ENCODE peak calls at places on chromosomes 4 and X, in four cellular contexts. M, J, C and T are unnamed samples.
A peak's percentile ranks its signal among the peaks of the same experiment; 100 is the strongest.

GRCh38 chr4:3442959-3443749 is 1.4 kb downstream of the HGFAC start:
- DNase-seq in J (no peak), C (no peak), M (peak; percentile 32), T (peak; percentile 53)

GRCh38 chr4:182604161-182604591 is 313.0 kb downstream of the DCTD start:
- DNase-seq in J (no peak), M (no peak), C (no peak), T (no peak)

GRCh38 chr4:80136238-80136637 is 61.1 kb upstream of the PRDM8 start:
- DNase-seq in C (no peak), M (no peak), J (no peak), T (no peak)

GRCh38 chr4:151527699-151528098 is 118.7 kb downstream of the FHIP1A start:
- DNase-seq in J (no peak), C (no peak), M (no peak), T (no peak)

GRCh38 chr4:98110929-98111328 is 32.3 kb downstream of the STPG2 start:
- DNase-seq in C (no peak), J (no peak), M (no peak), T (no peak)

GRCh38 chrX:27350476-27350875 is 112.7 kb downstream of the PPP4R3C start:
- DNase-seq in C (no peak), J (no peak), M (no peak), T (no peak)

GRCh38 chr4:6464842-6465588 is 7.4 kb downstream of the PPP2R2C start:
- DNase-seq in J (no peak), M (no peak), C (no peak), T (no peak)

GRCh38 chr4:170374770-170375169 is 285.0 kb upstream of the AADAT start:
- DNase-seq in J (no peak), M (no peak), C (no peak), T (no peak)

GRCh38 chrX:15985937-15986336 is 131.3 kb upstream of the AP1S2 start:
- DNase-seq in C (no peak), J (no peak), M (no peak), T (no peak)

GRCh38 chr4:181550381-181550780 is 692.8 kb upstream of the TENM3 start:
- DNase-seq in M (no peak), C (no peak), J (no peak), T (no peak)

GRCh38 chr4:11701978-11702377 is 273.3 kb upstream of the HS3ST1 start:
- DNase-seq in M (no peak), J (no peak), C (no peak), T (no peak)

GRCh38 chrX:18889982-18890381 is 93.9 kb downstream of the PHKA2 start:
- DNase-seq in M (no peak), J (no peak), C (no peak), T (no peak)

GRCh38 chr4:123649644-123650356 is 253.2 kb downstream of the SPRY1 start:
- DNase-seq in M (peak; percentile 84), J (peak; percentile 42), C (no peak), T (peak; percentile 64)

GRCh38 chr4:163332526-163333405 is at the start of gene NPY1R:
- DNase-seq in M (peak; percentile 85), C (peak; percentile 38), J (peak; percentile 55), T (peak; percentile 68)

GRCh38 chr4:46999584-46999983 is 6.2 kb upstream of the GABRA4 start:
- DNase-seq in C (no peak), M (no peak), J (no peak), T (no peak)

GRCh38 chr4:1768367-1769034 is 24.6 kb upstream of the FGFR3 start:
- DNase-seq in M (peak; percentile 80), J (no peak), C (no peak), T (no peak)

GRCh38 chr4:81130569-81130968 is 84.5 kb downstream of the PRKG2 start:
- DNase-seq in M (no peak), J (no peak), C (no peak), T (no peak)

GRCh38 chrX:66408507-66408906 is 230.4 kb downstream of the EDA2R start:
- DNase-seq in J (no peak), C (no peak), M (no peak), T (no peak)

GRCh38 chrX:7586126-7586525 is 256.8 kb upstream of the VCX start:
- DNase-seq in M (peak; percentile 9), J (no peak), C (no peak), T (peak; percentile 5)

DNA sequence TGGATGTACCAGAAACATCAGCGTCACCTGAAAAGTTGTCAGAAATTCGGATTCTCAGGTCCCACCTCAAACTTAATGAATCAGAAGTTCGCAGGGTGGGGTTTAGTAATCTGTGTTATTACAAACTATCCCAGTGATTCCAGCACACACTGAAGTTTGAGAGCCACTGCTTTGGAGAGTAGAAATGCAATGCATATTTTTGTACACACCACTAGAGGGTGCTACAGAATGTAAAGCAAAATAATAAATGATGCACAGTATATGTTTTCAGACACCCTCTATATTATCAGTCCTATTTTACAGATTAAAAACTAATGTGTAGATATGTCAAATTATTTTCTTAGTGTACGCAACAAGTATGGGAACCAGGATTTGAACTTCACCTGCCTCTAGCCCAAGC is 2.5 kb upstream of the MORF4L2 start:
- DNase-seq in J (no peak), M (no peak), C (no peak), T (no peak)
- TF ChIP-seq CTCF in J (peak; percentile 77), M (peak; percentile 53), C (peak; percentile 73), T (peak; percentile 65)

DNA sequence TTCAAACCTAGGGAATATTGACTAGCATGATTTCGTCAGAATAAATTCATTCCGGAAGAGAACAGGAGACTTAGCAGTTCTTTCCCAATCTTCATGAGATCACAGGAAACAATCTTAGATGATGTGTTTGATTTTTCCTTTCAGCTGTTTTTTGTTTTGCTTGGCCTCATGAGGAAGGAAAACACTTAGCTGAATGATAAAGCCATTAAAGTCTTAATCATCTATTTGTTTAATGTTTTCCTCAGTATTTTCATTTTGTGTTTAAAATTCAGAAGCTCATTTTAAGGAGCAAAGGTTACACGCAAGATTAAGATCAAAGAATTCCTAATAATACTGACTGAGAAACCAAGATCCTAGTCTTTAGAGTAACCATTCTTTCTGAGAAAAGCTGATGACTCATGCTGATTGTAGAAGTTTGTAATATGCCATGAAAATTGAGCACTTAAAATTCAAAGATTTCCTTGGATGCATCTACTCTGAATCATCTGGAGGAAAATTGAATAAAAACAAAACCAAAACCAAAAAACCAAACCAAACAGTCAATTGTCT is 15.4 kb upstream of the TBC1D19 start:
- DNase-seq in C (no peak), J (no peak), M (no peak), T (peak; percentile 57)
- H3K27ac ChIP-seq in C (no peak overlapping the region), J (no peak overlapping the region), M (no peak overlapping the region), T (no peak overlapping the region)

DNA sequence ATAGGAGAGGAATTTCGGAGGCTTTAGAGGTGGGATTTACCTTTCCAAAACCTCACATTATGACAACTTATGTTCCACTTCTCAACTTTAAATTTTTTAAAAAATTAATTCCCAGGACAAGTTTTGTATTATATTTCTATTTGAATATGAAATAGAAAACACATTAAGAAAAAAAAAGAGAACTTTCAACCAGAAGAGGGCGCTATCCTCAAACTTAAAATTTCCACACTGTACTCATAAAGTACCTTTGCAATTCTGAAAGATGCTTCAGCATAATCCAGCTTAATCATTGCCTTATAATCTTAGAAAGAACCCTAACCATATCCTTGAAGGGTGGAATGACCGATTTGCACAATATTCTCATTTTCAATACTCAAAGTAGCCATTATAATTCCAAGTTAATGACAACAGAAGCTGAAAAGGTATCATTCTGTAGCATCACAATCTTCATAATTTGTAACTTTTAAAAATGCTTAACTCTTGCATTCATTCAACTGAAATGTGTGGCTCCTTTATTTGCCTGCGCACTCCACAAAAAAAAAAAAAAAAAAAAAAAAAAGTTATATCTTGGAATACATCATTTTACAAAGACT is 158.0 kb downstream of the KCNIP4 start:
- DNase-seq in J (no peak), C (no peak), M (no peak), T (no peak)
- TF ChIP-seq CTCF in J (peak; percentile 54), C (no peak), M (peak; percentile 51), T (peak; percentile 39)

GRCh38 chr4:158291334-158292055 is 81.2 kb downstream of the TMEM144 start:
- DNase-seq in M (no peak), C (no peak), J (no peak), T (no peak)
- H3K27ac ChIP-seq in M (no peak overlapping the region), C (no peak overlapping the region), J (no peak overlapping the region), T (no peak overlapping the region)

GRCh38 chrX:136310411-136310810 is 9.6 kb downstream of the ADGRG4 start:
- DNase-seq in C (no peak), M (no peak), J (no peak), T (peak; percentile 55)

GRCh38 chrX:136306182-136306581 is 5.4 kb downstream of the ADGRG4 start:
- DNase-seq in M (no peak), J (no peak), C (no peak), T (no peak)

GRCh38 chrX:136303041-136303440 is 2.3 kb downstream of the ADGRG4 start:
- DNase-seq in J (no peak), C (no peak), M (no peak), T (no peak)

GRCh38 chrX:136307471-136307870 is 6.7 kb downstream of the ADGRG4 start:
- DNase-seq in J (no peak), C (no peak), M (no peak), T (no peak)

GRCh38 chrX:136304493-136304892 is 3.7 kb downstream of the ADGRG4 start:
- DNase-seq in J (no peak), C (no peak), M (no peak), T (no peak)
- TF ChIP-seq CTCF in J (no peak), C (no peak), M (no peak), T (no peak)

GRCh38 chrX:122119361-122119760 is 1064.7 kb upstream of the GRIA3 start:
- DNase-seq in C (no peak), M (no peak), J (no peak), T (no peak)

GRCh38 chrX:122113376-122113775 is 1066.0 kb downstream of the GLUD2 start:
- DNase-seq in M (no peak), J (no peak), C (no peak), T (no peak)

GRCh38 chrX:122113896-122114295 is 1066.5 kb downstream of the GLUD2 start:
- DNase-seq in C (no peak), M (no peak), J (no peak), T (no peak)

DNA sequence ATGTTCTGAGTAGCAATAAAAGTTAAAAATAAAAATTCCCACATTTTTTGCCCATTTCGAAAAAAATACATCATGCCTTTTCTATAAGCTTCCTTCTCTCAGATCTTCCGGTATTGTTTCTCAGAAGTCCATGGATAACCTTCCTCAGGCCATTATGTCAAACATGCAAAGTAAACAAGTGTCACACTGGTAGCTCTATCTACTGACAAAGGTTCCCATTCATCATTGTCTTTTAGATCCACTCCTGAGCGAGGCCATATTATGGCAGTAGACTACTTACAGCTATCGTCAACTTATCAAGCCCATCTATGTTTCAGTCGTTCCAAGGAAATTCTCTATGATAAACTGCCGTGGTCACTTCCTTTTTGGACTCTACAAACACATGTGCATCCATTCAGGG is 1068.2 kb downstream of the GLUD2 start:
- DNase-seq in C (no peak), M (no peak), J (no peak), T (no peak)
- H3K27ac ChIP-seq in C (no peak overlapping the region), M (no peak overlapping the region), J (no peak overlapping the region), T (no peak overlapping the region)

GRCh38 chr4:174873931-174874330 is 44.2 kb upstream of the ADAM29 start:
- DNase-seq in J (no peak), M (no peak), C (no peak), T (no peak)
- TF ChIP-seq CTCF in J (no peak), M (no peak), C (no peak), T (peak; percentile 10)

DNA sequence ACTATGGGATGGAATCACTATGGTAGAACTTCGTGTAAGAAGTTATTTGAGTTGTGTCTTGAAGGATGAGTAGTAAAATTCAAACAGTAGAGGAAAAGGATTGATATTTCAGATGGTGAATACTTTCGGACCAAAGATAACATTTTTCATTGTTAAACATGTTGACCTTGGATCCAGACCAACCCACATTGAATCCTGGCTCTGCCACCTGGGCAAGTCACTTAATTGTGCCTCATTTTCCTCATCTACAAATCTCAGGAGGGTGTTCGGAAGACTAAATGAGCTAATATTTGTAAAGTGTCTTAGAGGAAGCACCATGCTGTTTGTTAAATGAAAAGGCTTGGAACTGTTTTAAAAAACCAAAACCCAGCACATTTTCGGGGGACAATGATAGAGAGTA is 1.4 kb upstream of the AIFM1 start:
- DNase-seq in M (no peak), C (no peak), J (no peak), T (no peak)
- H3K27ac ChIP-seq in M (no peak overlapping the region), C (no peak overlapping the region), J (no peak overlapping the region), T (no peak overlapping the region)